ENCODE peak calls at places on chromosomes 2 and 18, in five cellular contexts. One of them, this sample, is unnamed.

GRCh38 chr2:173054466-173054865 is 21.2 kb upstream of the MAP3K20 start:
- DNase-seq in NCI-H82: no peak
- DNase-seq in lower lobe of right lung: no peak
- DNase-seq in fibroblast of lung: peak; percentile 76
- DNase-seq in activated CD4-positive, alpha-beta T cell treated with anti-CD3 and anti-CD28 coated beads, Interleukin-2, amount 50 U/mL, for 48 hours: no peak
- DNase-seq in this sample: no peak

GRCh38 chr2:98518106-98518505 is 73.4 kb downstream of the INPP4A start:
- DNase-seq in NCI-H82: peak; percentile 42
- DNase-seq in lower lobe of right lung: no peak
- DNase-seq in fibroblast of lung: no peak
- DNase-seq in activated CD4-positive, alpha-beta T cell treated with anti-CD3 and anti-CD28 coated beads, Interleukin-2, amount 50 U/mL, for 48 hours: peak; percentile 62
- DNase-seq in this sample: no peak

GRCh38 chr18:68520406-68521075 is 194.4 kb downstream of the TMX3 start:
- DNase-seq in NCI-H82: no peak
- DNase-seq in lower lobe of right lung: no peak
- DNase-seq in fibroblast of lung: peak; percentile 79
- DNase-seq in activated CD4-positive, alpha-beta T cell treated with anti-CD3 and anti-CD28 coated beads, Interleukin-2, amount 50 U/mL, for 48 hours: no peak
- DNase-seq in this sample: no peak

GRCh38 chr2:234191819-234192407 is 141.4 kb downstream of the SPP2 start:
- DNase-seq in NCI-H82: peak; percentile 11
- DNase-seq in lower lobe of right lung: no peak
- DNase-seq in fibroblast of lung: peak; percentile 54
- DNase-seq in activated CD4-positive, alpha-beta T cell treated with anti-CD3 and anti-CD28 coated beads, Interleukin-2, amount 50 U/mL, for 48 hours: no peak
- DNase-seq in this sample: no peak

GRCh38 chr2:96756788-96757476 is 3.8 kb upstream of the CNNM4 start:
- DNase-seq in NCI-H82: no peak
- DNase-seq in lower lobe of right lung: no peak
- DNase-seq in fibroblast of lung: no peak
- DNase-seq in activated CD4-positive, alpha-beta T cell treated with anti-CD3 and anti-CD28 coated beads, Interleukin-2, amount 50 U/mL, for 48 hours: no peak
- DNase-seq in this sample: no peak

GRCh38 chr2:118505436-118505835 is 342.0 kb downstream of the EN1 start:
- DNase-seq in NCI-H82: no peak
- DNase-seq in lower lobe of right lung: no peak
- DNase-seq in fibroblast of lung: no peak
- DNase-seq in activated CD4-positive, alpha-beta T cell treated with anti-CD3 and anti-CD28 coated beads, Interleukin-2, amount 50 U/mL, for 48 hours: no peak
- DNase-seq in this sample: no peak

GRCh38 chr2:149068996-149069888 is 30.7 kb downstream of the LYPD6B start:
- DNase-seq in NCI-H82: no peak
- DNase-seq in lower lobe of right lung: no peak
- DNase-seq in fibroblast of lung: peak; percentile 91
- DNase-seq in activated CD4-positive, alpha-beta T cell treated with anti-CD3 and anti-CD28 coated beads, Interleukin-2, amount 50 U/mL, for 48 hours: peak; percentile 25
- DNase-seq in this sample: no peak

GRCh38 chr2:85433511-85434089 is 15.1 kb downstream of the SH2D6 start:
- DNase-seq in NCI-H82: peak; percentile 82
- DNase-seq in lower lobe of right lung: peak; percentile 70
- DNase-seq in fibroblast of lung: peak; percentile 93
- DNase-seq in activated CD4-positive, alpha-beta T cell treated with anti-CD3 and anti-CD28 coated beads, Interleukin-2, amount 50 U/mL, for 48 hours: no peak
- DNase-seq in this sample: peak; percentile 84

GRCh38 chr2:26917135-26917836 is 53.2 kb upstream of the MAPRE3 start:
- DNase-seq in NCI-H82: no peak
- DNase-seq in lower lobe of right lung: no peak
- DNase-seq in fibroblast of lung: no peak
- DNase-seq in activated CD4-positive, alpha-beta T cell treated with anti-CD3 and anti-CD28 coated beads, Interleukin-2, amount 50 U/mL, for 48 hours: no peak
- DNase-seq in this sample: no peak

GRCh38 chr2:8609357-8609804 is 72.5 kb upstream of the ID2 start:
- DNase-seq in NCI-H82: no peak
- DNase-seq in lower lobe of right lung: peak; percentile 18
- DNase-seq in fibroblast of lung: peak; percentile 44
- DNase-seq in activated CD4-positive, alpha-beta T cell treated with anti-CD3 and anti-CD28 coated beads, Interleukin-2, amount 50 U/mL, for 48 hours: no peak
- DNase-seq in this sample: peak; percentile 82

GRCh38 chr18:13910501-13910900 is 4.8 kb downstream of the MC2R start:
- DNase-seq in NCI-H82: no peak
- DNase-seq in lower lobe of right lung: no peak
- DNase-seq in fibroblast of lung: no peak
- DNase-seq in activated CD4-positive, alpha-beta T cell treated with anti-CD3 and anti-CD28 coated beads, Interleukin-2, amount 50 U/mL, for 48 hours: no peak
- DNase-seq in this sample: no peak

GRCh38 chr2:138015494-138015893 is 51.2 kb downstream of the HNMT start:
- DNase-seq in NCI-H82: no peak
- DNase-seq in lower lobe of right lung: no peak
- DNase-seq in fibroblast of lung: no peak
- DNase-seq in activated CD4-positive, alpha-beta T cell treated with anti-CD3 and anti-CD28 coated beads, Interleukin-2, amount 50 U/mL, for 48 hours: no peak
- DNase-seq in this sample: no peak

This sample was measured in hepatocyte.